ENCODE peak calls at places on chromosomes 16 and 17, in ten cellular contexts. A is WTC11, M is brain microvascular endothelial cell, F is gastrocnemius medialis, Q is NCI-H460, J is GM19239, U is fibroblast of lung, P is choroid plexus epithelial cell, O is GM20000, C is stomach. W is an unnamed sample.

GRCh38 chr17:74757502-74757901 is 9.1 kb downstream of the NHERF1 start:
- DNase-seq in A (no peak), M (no peak), F (no peak), Q (no peak), J (no peak), U (no peak), P (no peak), O (no peak), C (peak), W (no peak)

GRCh38 chr16:62692685-62693084 is 656.4 kb upstream of the CDH8 start:
- DNase-seq in A (no peak), M (no peak), F (no peak), Q (no peak), J (no peak), U (no peak), P (no peak), O (no peak), C (no peak), W (peak)

GRCh38 chr17:41648411-41649195 is 24.2 kb upstream of the KRT17 start:
- DNase-seq in A (peak), M (peak), F (peak), Q (peak), J (peak), U (peak), P (peak), O (peak), C (peak), W (peak)

GRCh38 chr17:41967141-41967920 is 736 bp downstream of the CNP start:
- DNase-seq in A (peak), M (peak), F (no peak), Q (no peak), J (peak), U (peak), P (peak), O (no peak), C (no peak), W (peak)

GRCh38 chr16:73616186-73616585 is 568.3 kb upstream of the ZFHX3 start:
- DNase-seq in A (no peak), M (no peak), F (no peak), Q (no peak), J (no peak), U (no peak), P (no peak), O (no peak), C (no peak), W (no peak)

GRCh38 chr17:20896153-20896649 is 146.6 kb downstream of the USP22 start:
- DNase-seq in A (no peak), M (peak), F (no peak), Q (no peak), J (no peak), U (no peak), P (peak), O (no peak), C (peak), W (peak)

GRCh38 chr17:8745586-8746500 is 1.2 kb upstream of the CCDC42 start:
- DNase-seq in A (peak), M (peak), F (peak), Q (peak), J (peak), U (peak), P (peak), O (peak), C (peak), W (peak)

GRCh38 chr17:79003661-79004411 is 5.7 kb downstream of the CANT1 start:
- DNase-seq in A (no peak), M (no peak), F (no peak), Q (no peak), J (no peak), U (no peak), P (no peak), O (no peak), C (no peak), W (no peak)

GRCh38 chr17:42409467-42410351 is 13.3 kb downstream of the CAVIN1 start:
- DNase-seq in A (no peak), M (peak), F (peak), Q (no peak), J (no peak), U (peak), P (peak), O (no peak), C (peak), W (no peak)